ENCODE peak calls at places on chromosomes 13 and 19, in seven cellular contexts. One of them, this sample, is unnamed.

GRCh38 chr19:1252221-1252817 is 3.9 kb downstream of the MIDN start:
- DNase-seq in CD4-positive, alpha-beta memory T cell: peak
- DNase-seq in mucosa of descending colon: peak
- DNase-seq in GOT3: peak
- DNase-seq in GM12891: no peak
- DNase-seq in activated CD4-positive, alpha-beta T cell treated with anti-CD3 and anti-CD28 coated beads for 1 hour: no peak
- DNase-seq in fibroblast of gingiva: peak
- DNase-seq in this sample: peak

GRCh38 chr13:20411638-20412342 is 113.9 kb downstream of the CRYL1 start:
- DNase-seq in mucosa of descending colon: peak
- DNase-seq in GOT3: no peak
- DNase-seq in fibroblast of gingiva: no peak
- DNase-seq in CD4-positive, alpha-beta memory T cell: peak
- DNase-seq in activated CD4-positive, alpha-beta T cell treated with anti-CD3 and anti-CD28 coated beads for 1 hour: no peak
- DNase-seq in GM12891: no peak
- DNase-seq in this sample: no peak

GRCh38 chr19:11096210-11096841 is 7.1 kb downstream of the LDLR start:
- DNase-seq in GM12891: no peak
- DNase-seq in fibroblast of gingiva: peak
- DNase-seq in activated CD4-positive, alpha-beta T cell treated with anti-CD3 and anti-CD28 coated beads for 1 hour: no peak
- DNase-seq in GOT3: no peak
- DNase-seq in CD4-positive, alpha-beta memory T cell: peak
- DNase-seq in mucosa of descending colon: peak
- DNase-seq in this sample: peak

GRCh38 chr19:12802267-12803106 is 618 bp downstream of the THSD8 start:
- DNase-seq in CD4-positive, alpha-beta memory T cell: no peak
- DNase-seq in mucosa of descending colon: peak
- DNase-seq in fibroblast of gingiva: peak
- DNase-seq in GOT3: no peak
- DNase-seq in GM12891: no peak
- DNase-seq in activated CD4-positive, alpha-beta T cell treated with anti-CD3 and anti-CD28 coated beads for 1 hour: no peak
- DNase-seq in this sample: peak

GRCh38 chr13:41011382-41011956 is 7.6 kb downstream of the ELF1 start:
- DNase-seq in CD4-positive, alpha-beta memory T cell: no peak
- DNase-seq in fibroblast of gingiva: no peak
- DNase-seq in GM12891: no peak
- DNase-seq in GOT3: no peak
- DNase-seq in activated CD4-positive, alpha-beta T cell treated with anti-CD3 and anti-CD28 coated beads for 1 hour: no peak
- DNase-seq in mucosa of descending colon: no peak
- DNase-seq in this sample: no peak

GRCh38 chr13:30744056-30744684 is 8.8 kb downstream of the ALOX5AP start:
- DNase-seq in GM12891: peak
- DNase-seq in activated CD4-positive, alpha-beta T cell treated with anti-CD3 and anti-CD28 coated beads for 1 hour: peak
- DNase-seq in mucosa of descending colon: peak
- DNase-seq in CD4-positive, alpha-beta memory T cell: peak
- DNase-seq in fibroblast of gingiva: no peak
- DNase-seq in GOT3: no peak
- DNase-seq in this sample: peak

GRCh38 chr19:40641306-40641705 is 40.1 kb downstream of the LTBP4 start:
- DNase-seq in mucosa of descending colon: no peak
- DNase-seq in activated CD4-positive, alpha-beta T cell treated with anti-CD3 and anti-CD28 coated beads for 1 hour: no peak
- DNase-seq in CD4-positive, alpha-beta memory T cell: no peak
- DNase-seq in fibroblast of gingiva: no peak
- DNase-seq in GM12891: no peak
- DNase-seq in GOT3: no peak
- DNase-seq in this sample: no peak

GRCh38 chr13:92187378-92187989 is 789.1 kb downstream of the GPC5 start:
- DNase-seq in GM12891: peak
- DNase-seq in fibroblast of gingiva: peak
- DNase-seq in GOT3: no peak
- DNase-seq in CD4-positive, alpha-beta memory T cell: peak
- DNase-seq in mucosa of descending colon: peak
- DNase-seq in activated CD4-positive, alpha-beta T cell treated with anti-CD3 and anti-CD28 coated beads for 1 hour: no peak
- DNase-seq in this sample: peak

GRCh38 chr19:3494559-3494958 is 5.9 kb downstream of the DOHH start:
- DNase-seq in CD4-positive, alpha-beta memory T cell: no peak
- DNase-seq in GM12891: no peak
- DNase-seq in mucosa of descending colon: no peak
- DNase-seq in fibroblast of gingiva: no peak
- DNase-seq in activated CD4-positive, alpha-beta T cell treated with anti-CD3 and anti-CD28 coated beads for 1 hour: no peak
- DNase-seq in GOT3: no peak
- DNase-seq in this sample: no peak

GRCh38 chr13:97174638-97175037 is 47.5 kb upstream of the MBNL2 start:
- DNase-seq in GOT3: no peak
- DNase-seq in activated CD4-positive, alpha-beta T cell treated with anti-CD3 and anti-CD28 coated beads for 1 hour: no peak
- DNase-seq in GM12891: no peak
- DNase-seq in CD4-positive, alpha-beta memory T cell: no peak
- DNase-seq in mucosa of descending colon: no peak
- DNase-seq in fibroblast of gingiva: no peak
- DNase-seq in this sample: no peak

GRCh38 chr13:94312511-94313191 is 166.8 kb downstream of the DCT start:
- DNase-seq in GOT3: no peak
- DNase-seq in CD4-positive, alpha-beta memory T cell: no peak
- DNase-seq in mucosa of descending colon: no peak
- DNase-seq in activated CD4-positive, alpha-beta T cell treated with anti-CD3 and anti-CD28 coated beads for 1 hour: no peak
- DNase-seq in fibroblast of gingiva: no peak
- DNase-seq in GM12891: no peak
- DNase-seq in this sample: no peak

GRCh38 chr13:28540612-28541011 is 45.7 kb upstream of the FLT1 start:
- DNase-seq in activated CD4-positive, alpha-beta T cell treated with anti-CD3 and anti-CD28 coated beads for 1 hour: no peak
- DNase-seq in GOT3: no peak
- DNase-seq in mucosa of descending colon: no peak
- DNase-seq in fibroblast of gingiva: no peak
- DNase-seq in CD4-positive, alpha-beta memory T cell: no peak
- DNase-seq in GM12891: no peak
- DNase-seq in this sample: no peak

GRCh38 chr19:46624958-46625661 is at the start of gene PTGIR:
- DNase-seq in GM12891: no peak
- DNase-seq in CD4-positive, alpha-beta memory T cell: no peak
- DNase-seq in activated CD4-positive, alpha-beta T cell treated with anti-CD3 and anti-CD28 coated beads for 1 hour: no peak
- DNase-seq in fibroblast of gingiva: peak
- DNase-seq in mucosa of descending colon: peak
- DNase-seq in GOT3: no peak
- DNase-seq in this sample: peak

GRCh38 chr19:14695471-14695870 is 5.6 kb downstream of the ZNF333 start:
- DNase-seq in mucosa of descending colon: no peak
- DNase-seq in activated CD4-positive, alpha-beta T cell treated with anti-CD3 and anti-CD28 coated beads for 1 hour: no peak
- DNase-seq in fibroblast of gingiva: no peak
- DNase-seq in GOT3: no peak
- DNase-seq in GM12891: no peak
- DNase-seq in CD4-positive, alpha-beta memory T cell: no peak
- DNase-seq in this sample: no peak

GRCh38 chr13:65943024-65943423 is 1287.1 kb downstream of the PCDH9 start:
- DNase-seq in mucosa of descending colon: no peak
- DNase-seq in GM12891: no peak
- DNase-seq in fibroblast of gingiva: no peak
- DNase-seq in CD4-positive, alpha-beta memory T cell: no peak
- DNase-seq in GOT3: no peak
- DNase-seq in activated CD4-positive, alpha-beta T cell treated with anti-CD3 and anti-CD28 coated beads for 1 hour: no peak
- DNase-seq in this sample: peak

GRCh38 chr19:36054119-36054732 is at the start of gene THAP8:
- DNase-seq in activated CD4-positive, alpha-beta T cell treated with anti-CD3 and anti-CD28 coated beads for 1 hour: peak
- DNase-seq in GM12891: peak
- DNase-seq in fibroblast of gingiva: peak
- DNase-seq in mucosa of descending colon: peak
- DNase-seq in CD4-positive, alpha-beta memory T cell: peak
- DNase-seq in GOT3: peak
- DNase-seq in this sample: peak

GRCh38 chr19:14480695-14481069 is 5.5 kb upstream of the PTGER1 start:
- DNase-seq in fibroblast of gingiva: no peak
- DNase-seq in GM12891: no peak
- DNase-seq in GOT3: no peak
- DNase-seq in CD4-positive, alpha-beta memory T cell: no peak
- DNase-seq in activated CD4-positive, alpha-beta T cell treated with anti-CD3 and anti-CD28 coated beads for 1 hour: no peak
- DNase-seq in mucosa of descending colon: no peak
- DNase-seq in this sample: peak

GRCh38 chr19:45575216-45575615 is 9.4 kb downstream of the OPA3 start:
- DNase-seq in mucosa of descending colon: no peak
- DNase-seq in activated CD4-positive, alpha-beta T cell treated with anti-CD3 and anti-CD28 coated beads for 1 hour: no peak
- DNase-seq in CD4-positive, alpha-beta memory T cell: no peak
- DNase-seq in GM12891: no peak
- DNase-seq in GOT3: no peak
- DNase-seq in fibroblast of gingiva: no peak
- DNase-seq in this sample: no peak

GRCh38 chr13:44796597-44797517 is 192.4 kb downstream of the NUFIP1 start:
- DNase-seq in fibroblast of gingiva: no peak
- DNase-seq in CD4-positive, alpha-beta memory T cell: no peak
- DNase-seq in GOT3: no peak
- DNase-seq in GM12891: no peak
- DNase-seq in mucosa of descending colon: no peak
- DNase-seq in activated CD4-positive, alpha-beta T cell treated with anti-CD3 and anti-CD28 coated beads for 1 hour: no peak
- DNase-seq in this sample: no peak

GRCh38 chr19:58181902-58182576 is 822 bp upstream of the ZNF274 start:
- DNase-seq in GM12891: no peak
- DNase-seq in fibroblast of gingiva: no peak
- DNase-seq in activated CD4-positive, alpha-beta T cell treated with anti-CD3 and anti-CD28 coated beads for 1 hour: peak
- DNase-seq in mucosa of descending colon: peak
- DNase-seq in CD4-positive, alpha-beta memory T cell: peak
- DNase-seq in GOT3: no peak
- DNase-seq in this sample: peak

This sample was measured in fibroblast of mammary gland.